ENCODE peak calls at places on chromosomes 11 and 22, in five cellular contexts. G, H, J, D and V are unnamed samples.

GRCh38 chr11:70608568-70609314 is 210.4 kb downstream of the CTTN start:
- DNase-seq in G (no peak), J (peak; percentile 56), H (peak; percentile 59), D (no peak), V (peak; percentile 8)

GRCh38 chr11:70002433-70002832 is 75.7 kb upstream of the ANO1 start:
- DNase-seq in D (no peak), J (no peak), G (no peak), H (no peak), V (no peak)

GRCh38 chr22:37519268-37520195 is at the start of gene CARD10:
- DNase-seq in D (no peak), G (no peak), J (peak; percentile 45), H (no peak), V (no peak)

GRCh38 chr22:29266564-29267461 is 968 bp downstream of the RHBDD3 start:
- DNase-seq in G (no peak), D (no peak), H (no peak), J (peak; percentile 46), V (no peak)

GRCh38 chr11:101553891-101554292 is 29.9 kb downstream of the TRPC6 start:
- DNase-seq in J (no peak), G (no peak), D (no peak), H (no peak), V (no peak)

GRCh38 chr22:30249049-30250038 is 2.8 kb upstream of the LIF start:
- DNase-seq in G (no peak), D (no peak), H (peak; percentile 74), J (peak; percentile 35), V (no peak)

GRCh38 chr11:117824571-117825537 is at the start of gene FXYD2:
- DNase-seq in J (no peak), D (no peak), G (no peak), H (peak; percentile 74), V (peak; percentile 50)

GRCh38 chr22:19831016-19831415 is 23.7 kb downstream of the GNB1L start:
- DNase-seq in H (no peak), J (no peak), G (no peak), D (no peak), V (no peak)

GRCh38 chr11:101264303-101264702 is 134.7 kb upstream of the PGR start:
- DNase-seq in G (no peak), H (no peak), D (no peak), J (no peak), V (no peak)

GRCh38 chr22:32847067-32847491 is 45.6 kb downstream of the TIMP3 start:
- DNase-seq in J (peak; percentile 71), D (no peak), G (no peak), H (no peak), V (no peak)
- H3K4me1 ChIP-seq in J (peaks cover 39% of the 10 kb centered on the region), D (peaks cover 35% of the 10 kb centered on the region), G (peaks cover 6% of the 10 kb centered on the region), H (peaks cover 32% of the 10 kb centered on the region), V (no peaks in the 10 kb centered on the region)

GRCh38 chr11:67277231-67277961 is 11.1 kb downstream of the GRK2 start:
- DNase-seq in J (peak; percentile 88), H (peak; percentile 94), D (peak; percentile 85), G (peak; percentile 85), V (peak; percentile 98)
- H3K4me3 ChIP-seq in J (peak overlapping the region; percentile 75), H (peak overlapping the region; percentile 56), D (no peak overlapping the region), G (peak overlapping the region; percentile 24), V (no peak overlapping the region)

GRCh38 chr11:114153224-114153623 is 93.7 kb downstream of the ZBTB16 start:
- DNase-seq in G (no peak), J (no peak), D (no peak), H (peak; percentile 62), V (no peak)

GRCh38 chr11:114152785-114153184 is 93.3 kb downstream of the ZBTB16 start:
- DNase-seq in G (no peak), D (no peak), H (no peak), J (no peak), V (no peak)

GRCh38 chr11:114156131-114156581 is 96.6 kb downstream of the ZBTB16 start:
- DNase-seq in G (no peak), J (no peak), H (peak; percentile 79), D (no peak), V (no peak)

GRCh38 chr11:114155116-114155515 is 95.6 kb downstream of the ZBTB16 start:
- DNase-seq in H (peak; percentile 71), J (no peak), G (no peak), D (no peak), V (no peak)

GRCh38 chr11:114154271-114155047 is 94.9 kb downstream of the ZBTB16 start:
- DNase-seq in H (peak; percentile 79), D (peak; percentile 56), G (no peak), J (peak; percentile 60), V (no peak)
- H3K4me1 ChIP-seq in H (peaks cover 100% of the 10 kb centered on the region), D (peaks cover 58% of the 10 kb centered on the region), G (peaks cover 41% of the 10 kb centered on the region), J (peaks cover 8% of the 10 kb centered on the region), V (peaks cover 28% of the 10 kb centered on the region)

GRCh38 chr11:64674774-64675173 is 48.2 kb downstream of the NRXN2 start:
- DNase-seq in D (no peak), H (no peak), G (no peak), J (no peak), V (no peak)
- H3K4me3 ChIP-seq in D (no peak overlapping the region), H (no peak overlapping the region), G (no peak overlapping the region), J (no peak overlapping the region), V (no peak overlapping the region)

GRCh38 chr11:64858467-64859401 is 14.3 kb upstream of the CDC42BPG start:
- DNase-seq in D (no peak), J (no peak), H (peak; percentile 95), G (no peak), V (no peak)
- H3K4me1 ChIP-seq in D (peaks cover 58% of the 10 kb centered on the region), J (peaks cover 47% of the 10 kb centered on the region), H (peaks cover 92% of the 10 kb centered on the region), G (peaks cover 59% of the 10 kb centered on the region), V (peaks cover 53% of the 10 kb centered on the region)

GRCh38 chr11:72120930-72121329 is 8.4 kb upstream of the ANAPC15 start:
- DNase-seq in G (no peak), H (no peak), J (no peak), D (no peak), V (no peak)

GRCh38 chr11:72122607-72123006 is 10.1 kb upstream of the ANAPC15 start:
- DNase-seq in D (no peak), H (no peak), J (no peak), G (no peak), V (no peak)

GRCh38 chr11:72125956-72126355 is 9.6 kb upstream of the FOLR3 start:
- DNase-seq in H (no peak), J (no peak), G (no peak), D (no peak), V (no peak)

GRCh38 chr11:72123117-72123653 is 10.7 kb upstream of the ANAPC15 start:
- DNase-seq in H (no peak), J (no peak), G (no peak), D (no peak), V (no peak)

DNA sequence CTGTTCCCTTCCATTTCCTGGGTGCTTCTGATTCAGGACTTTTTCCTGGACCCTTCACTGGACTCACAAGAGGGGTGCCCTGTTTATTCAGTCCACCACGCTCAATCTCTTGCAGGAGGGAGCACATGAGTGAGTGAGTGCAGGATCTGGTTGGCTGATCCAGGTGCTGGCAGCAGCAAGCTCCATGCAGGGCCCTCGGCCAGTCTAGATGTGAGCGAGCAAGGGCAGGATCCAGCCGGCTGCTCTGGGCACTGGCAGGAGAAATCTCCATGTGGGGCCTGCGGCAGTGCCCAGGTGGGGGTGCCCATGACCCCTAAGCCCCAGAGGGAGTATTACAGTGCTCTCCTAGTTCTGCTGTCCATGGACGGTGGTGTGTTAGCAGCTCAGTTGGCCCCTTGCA is 11.5 kb upstream of the FOLR3 start:
- DNase-seq in J (no peak), D (no peak), G (no peak), H (no peak), V (no peak)
- H3K4me3 ChIP-seq in J (no peak overlapping the region), D (no peak overlapping the region), G (no peak overlapping the region), H (no peak overlapping the region), V (no peak overlapping the region)

DNA sequence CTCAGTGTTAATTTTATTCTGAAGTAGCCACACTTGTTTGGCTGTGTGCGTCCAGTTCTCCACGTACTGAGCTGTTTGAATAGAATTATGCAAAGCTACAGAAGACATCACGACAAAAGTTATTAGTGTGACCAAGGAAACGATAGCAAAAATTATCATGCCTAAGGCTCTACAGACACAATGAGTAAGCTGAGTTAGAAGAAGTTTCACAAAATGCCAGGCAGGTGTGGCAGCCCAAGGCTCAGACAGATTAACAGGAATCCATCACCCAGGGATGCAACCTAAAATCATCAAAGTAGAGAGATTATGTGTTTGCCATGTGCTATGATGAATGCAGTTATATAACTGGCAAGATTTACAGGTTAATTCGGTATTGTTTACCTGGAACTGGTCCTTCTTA is 73.1 kb upstream of the INCENP start:
- DNase-seq in D (no peak), H (no peak), G (no peak), J (no peak), V (no peak)
- H3K4me1 ChIP-seq in D (no peaks in the 10 kb centered on the region), H (no peaks in the 10 kb centered on the region), G (peaks cover 12% of the 10 kb centered on the region), J (no peaks in the 10 kb centered on the region), V (peaks cover 8% of the 10 kb centered on the region)